ENCODE peak calls at places on chromosome 17, in nine cellular contexts. One of them, this sample, is unnamed.

GRCh38 chr17:39635614-39636176 is 1.2 kb upstream of the STARD3 start:
- DNase-seq in hypothalamus: no peak
- DNase-seq in NCI-H2227 treated with DMSO at 0.1 percent for 48 hours: no peak
- DNase-seq in amniotic stem cell: no peak
- DNase-seq in cortex of kidney: no peak
- DNase-seq in HEK293T: no peak
- DNase-seq in AG20443: no peak
- DNase-seq in left kidney: no peak
- DNase-seq in NCI-H460: no peak
- DNase-seq in this sample: no peak

GRCh38 chr17:58587713-58588117 is 73.3 kb upstream of the MTMR4 start:
- DNase-seq in hypothalamus: peak
- DNase-seq in NCI-H2227 treated with DMSO at 0.1 percent for 48 hours: peak
- DNase-seq in amniotic stem cell: no peak
- DNase-seq in cortex of kidney: no peak
- DNase-seq in HEK293T: peak
- DNase-seq in AG20443: peak
- DNase-seq in left kidney: peak
- DNase-seq in NCI-H460: peak
- DNase-seq in this sample: no peak

GRCh38 chr17:77540531-77540930 is 399.8 kb downstream of the SEC14L1 start:
- DNase-seq in hypothalamus: no peak
- DNase-seq in NCI-H2227 treated with DMSO at 0.1 percent for 48 hours: no peak
- DNase-seq in amniotic stem cell: no peak
- DNase-seq in cortex of kidney: no peak
- DNase-seq in HEK293T: no peak
- DNase-seq in AG20443: no peak
- DNase-seq in left kidney: no peak
- DNase-seq in NCI-H460: no peak
- DNase-seq in this sample: no peak

GRCh38 chr17:57121308-57122042 is 36.4 kb downstream of the AKAP1 start:
- DNase-seq in hypothalamus: peak
- DNase-seq in NCI-H2227 treated with DMSO at 0.1 percent for 48 hours: peak
- DNase-seq in amniotic stem cell: no peak
- DNase-seq in cortex of kidney: no peak
- DNase-seq in HEK293T: peak
- DNase-seq in AG20443: peak
- DNase-seq in left kidney: peak
- DNase-seq in NCI-H460: peak
- DNase-seq in this sample: no peak

GRCh38 chr17:15945493-15946209 is 721 bp downstream of the ADORA2B start:
- DNase-seq in hypothalamus: no peak
- DNase-seq in NCI-H2227 treated with DMSO at 0.1 percent for 48 hours: no peak
- DNase-seq in amniotic stem cell: no peak
- DNase-seq in cortex of kidney: no peak
- DNase-seq in HEK293T: no peak
- DNase-seq in AG20443: peak
- DNase-seq in left kidney: peak
- DNase-seq in NCI-H460: no peak
- DNase-seq in this sample: no peak

GRCh38 chr17:67999291-67999911 is 3.1 kb upstream of the C17orf58 start:
- DNase-seq in hypothalamus: no peak
- DNase-seq in NCI-H2227 treated with DMSO at 0.1 percent for 48 hours: no peak
- DNase-seq in amniotic stem cell: no peak
- DNase-seq in cortex of kidney: no peak
- DNase-seq in HEK293T: no peak
- DNase-seq in AG20443: no peak
- DNase-seq in left kidney: no peak
- DNase-seq in NCI-H460: no peak
- DNase-seq in this sample: peak

GRCh38 chr17:48522031-48522593 is 8.7 kb downstream of the HOXB1 start:
- DNase-seq in hypothalamus: no peak
- DNase-seq in NCI-H2227 treated with DMSO at 0.1 percent for 48 hours: peak
- DNase-seq in amniotic stem cell: no peak
- DNase-seq in cortex of kidney: no peak
- DNase-seq in HEK293T: no peak
- DNase-seq in AG20443: no peak
- DNase-seq in left kidney: peak
- DNase-seq in NCI-H460: no peak
- DNase-seq in this sample: peak

GRCh38 chr17:21523482-21524210 is 147.5 kb downstream of the KCNJ12 start:
- DNase-seq in hypothalamus: no peak
- DNase-seq in NCI-H2227 treated with DMSO at 0.1 percent for 48 hours: no peak
- DNase-seq in amniotic stem cell: no peak
- DNase-seq in cortex of kidney: no peak
- DNase-seq in HEK293T: no peak
- DNase-seq in AG20443: no peak
- DNase-seq in left kidney: no peak
- DNase-seq in NCI-H460: peak
- DNase-seq in this sample: no peak

This sample was measured in NCI-H226.